ENCODE peak calls at places on chromosomes 11 and 22, in nine cellular contexts. J is NCI-H460; Z is dorsolateral prefrontal cortex; F is activated T-cell treated with anti-CD3 and anti-CD28 coated beads, Interleukin-2, amount 50 U/mL, for 1 hour; S is LHCN-M2; X is CD4-positive, alpha-beta T cell; K is NCI-H1092 treated with DMSO at 0.1 percent for 48 hours; M is fibroblast of lung; G is myocyte. V is an unnamed sample.

GRCh38 chr22:42920101-42920820 is 63.2 kb upstream of the ARFGAP3 start:
- DNase-seq in X (no peak), F (no peak), K (no peak), Z (no peak), J (no peak), M (no peak), G (peak; percentile 48), S (peak; percentile 74), V (no peak)

GRCh38 chr11:74311352-74311926 is at the start of gene P4HA3:
- DNase-seq in K (peak; percentile 38), Z (peak; percentile 23), X (peak; percentile 42), M (peak; percentile 46), G (no peak), S (no peak), F (peak; percentile 58), J (peak; percentile 48), V (no peak)

GRCh38 chr11:2766166-2766565 is 66.4 kb upstream of the KCNQ1OT1 start:
- DNase-seq in F (peak; percentile 9), X (no peak), S (no peak), G (no peak), J (no peak), M (no peak), Z (no peak), K (no peak), V (no peak)

GRCh38 chr22:17368727-17369552 is at the start of gene CECR2:
- DNase-seq in S (no peak), X (no peak), K (peak; percentile 88), J (no peak), Z (peak; percentile 53), M (peak; percentile 61), G (peak; percentile 76), F (peak; percentile 21), V (no peak)

GRCh38 chr22:28585324-28585723 is 94.3 kb downstream of the TTC28 start:
- DNase-seq in X (no peak), G (no peak), S (no peak), J (no peak), M (no peak), F (no peak), Z (no peak), K (no peak), V (no peak)

GRCh38 chr11:60367896-60368295 is 10.4 kb upstream of the MS4A7 start:
- DNase-seq in X (no peak), M (no peak), G (no peak), F (no peak), K (no peak), Z (no peak), S (no peak), J (no peak), V (no peak)

GRCh38 chr11:67287355-67288197 is 1.5 kb upstream of the ANKRD13D start:
- DNase-seq in F (no peak), G (no peak), Z (no peak), S (no peak), X (no peak), K (no peak), M (no peak), J (no peak), V (no peak)

GRCh38 chr11:73350908-73351636 is 25.1 kb upstream of the RELT start:
- DNase-seq in X (peak; percentile 42), K (peak; percentile 75), G (peak; percentile 51), F (peak; percentile 54), J (peak; percentile 49), S (peak; percentile 63), M (peak; percentile 88), Z (no peak), V (peak; percentile 48)

GRCh38 chr11:31805037-31805628 is 6.0 kb downstream of the PAX6 start:
- DNase-seq in G (no peak), F (peak; percentile 8), Z (no peak), S (no peak), M (no peak), J (no peak), K (no peak), X (no peak), V (no peak)

GRCh38 chr11:2781413-2782274 is 81.8 kb upstream of the KCNQ1OT1 start:
- DNase-seq in M (peak; percentile 14), G (no peak), F (peak; percentile 11), Z (peak; percentile 1), K (no peak), J (no peak), S (no peak), X (no peak), V (no peak)

GRCh38 chr22:44452531-44453420 is 45.3 kb downstream of the RTL6 start:
- DNase-seq in F (no peak), M (no peak), K (no peak), X (no peak), J (no peak), S (no peak), Z (no peak), G (no peak), V (no peak)

GRCh38 chr11:59267738-59268475 is 55.2 kb upstream of the MPEG1 start:
- DNase-seq in K (no peak), Z (no peak), S (no peak), G (no peak), F (no peak), X (no peak), J (no peak), M (no peak), V (no peak)

GRCh38 chr11:1501421-1502167 is 15.0 kb upstream of the MOB2 start:
- DNase-seq in S (no peak), M (no peak), X (no peak), Z (no peak), F (no peak), K (no peak), G (no peak), J (no peak), V (no peak)

GRCh38 chr11:43508511-43508918 is 149.8 kb downstream of the TTC17 start:
- DNase-seq in S (peak; percentile 41), M (peak; percentile 2), K (no peak), Z (no peak), X (no peak), G (no peak), J (no peak), F (no peak), V (no peak)

GRCh38 chr11:63944987-63945386 is 6.2 kb downstream of the NAA40 start:
- DNase-seq in Z (no peak), F (no peak), M (no peak), J (no peak), K (no peak), S (peak; percentile 39), G (peak; percentile 88), X (no peak), V (no peak)

GRCh38 chr11:120545813-120546212 is 34.3 kb downstream of the GRIK4 start:
- DNase-seq in J (no peak), K (no peak), F (no peak), S (no peak), M (no peak), G (no peak), Z (no peak), X (no peak), V (no peak)

GRCh38 chr11:3093281-3094191 is 36.3 kb upstream of the CARS1 start:
- DNase-seq in Z (no peak), J (no peak), K (no peak), S (no peak), G (peak; percentile 57), M (no peak), X (no peak), F (no peak), V (no peak)

GRCh38 chr11:16938061-16938460 is 76.2 kb downstream of the PLEKHA7 start:
- DNase-seq in M (no peak), J (no peak), X (no peak), Z (no peak), S (no peak), F (no peak), K (no peak), G (no peak), V (no peak)

GRCh38 chr22:35596821-35597220 is 20.3 kb downstream of the MB start:
- DNase-seq in J (no peak), S (no peak), K (no peak), M (no peak), Z (no peak), G (peak; percentile 69), X (no peak), F (no peak), V (no peak)

GRCh38 chr11:103749158-103749557 is 287.3 kb upstream of the DDI1 start:
- DNase-seq in S (no peak), J (no peak), F (no peak), K (no peak), Z (no peak), M (no peak), X (no peak), G (no peak), V (no peak)

GRCh38 chr22:26903030-26903856 is 245.9 kb downstream of the MIAT start:
- DNase-seq in X (peak; percentile 1), M (no peak), K (no peak), Z (peak; percentile 18), S (no peak), G (no peak), F (no peak), J (no peak), V (no peak)

GRCh38 chr11:71568707-71569349 is 3.5 kb downstream of the KRTAP5-10 start:
- DNase-seq in G (peak; percentile 7), M (peak; percentile 29), J (no peak), F (no peak), X (no peak), Z (no peak), K (no peak), S (peak; percentile 26), V (no peak)

GRCh38 chr11:61683961-61684869 is 4.0 kb downstream of the DAGLA start:
- DNase-seq in M (peak; percentile 44), Z (no peak), X (peak; percentile 19), J (no peak), K (no peak), F (no peak), G (peak; percentile 33), S (peak; percentile 66), V (no peak)

GRCh38 chr11:114678125-114679036 is at the start of gene NXPE2:
- DNase-seq in M (no peak), Z (no peak), J (no peak), X (no peak), K (no peak), S (peak; percentile 77), F (no peak), G (peak; percentile 24), V (no peak)

GRCh38 chr11:125390949-125391348 is 105.1 kb downstream of the FEZ1 start:
- DNase-seq in K (no peak), X (no peak), Z (no peak), S (peak; percentile 24), J (no peak), F (no peak), G (peak; percentile 40), M (peak; percentile 32), V (no peak)

GRCh38 chr11:29260939-29261705 is 755.7 kb downstream of the KCNA4 start:
- DNase-seq in M (peak; percentile 3), J (peak; percentile 64), Z (no peak), F (no peak), K (no peak), G (no peak), X (no peak), S (peak; percentile 51), V (peak; percentile 59)

GRCh38 chr11:101096036-101096704 is 33.4 kb downstream of the PGR start:
- DNase-seq in Z (no peak), F (no peak), M (peak; percentile 18), K (no peak), J (no peak), X (no peak), S (no peak), G (peak; percentile 1), V (no peak)

GRCh38 chr11:120172054-120172881 is 34.4 kb upstream of the TRIM29 start:
- DNase-seq in F (peak; percentile 46), X (peak; percentile 18), J (peak; percentile 36), G (peak; percentile 54), K (peak; percentile 72), S (peak; percentile 24), Z (peak; percentile 62), M (peak; percentile 61), V (peak; percentile 30)

GRCh38 chr11:126585388-126586302 is 230.2 kb downstream of the ST3GAL4 start:
- DNase-seq in F (no peak), K (peak; percentile 95), Z (no peak), X (no peak), G (peak; percentile 86), J (peak; percentile 70), M (peak; percentile 94), S (peak; percentile 95), V (peak; percentile 13)

GRCh38 chr11:113796663-113797259 is 17.2 kb downstream of the CLDN25 start:
- DNase-seq in J (peak; percentile 21), X (no peak), F (no peak), K (peak; percentile 44), G (peak; percentile 68), Z (no peak), S (peak; percentile 48), M (peak; percentile 42), V (no peak)

GRCh38 chr11:107203656-107204055 is 185.4 kb upstream of the GUCY1A2 start:
- DNase-seq in F (no peak), Z (no peak), K (no peak), S (no peak), X (no peak), J (no peak), M (no peak), G (no peak), V (no peak)

V was measured in Panc1.